ENCODE peak calls at places on chromosomes 3 and 15, in ten cellular contexts. One of them, this sample, is unnamed.

GRCh38 chr15:96849501-96849900 is 519.0 kb downstream of the NR2F2 start:
- DNase-seq in tibial nerve: no peak
- DNase-seq in Caco-2: no peak
- DNase-seq in LHCN-M2: peak
- DNase-seq in ovary: no peak
- DNase-seq in germinal center: no peak
- DNase-seq in SJSA1: no peak
- DNase-seq in T-helper 2 cell: no peak
- DNase-seq in CD8-positive, alpha-beta T cell: no peak
- DNase-seq in activated naive CD4-positive, alpha-beta T cell: no peak
- DNase-seq in this sample: peak

GRCh38 chr3:24110051-24110450 is 165.0 kb downstream of the NR1D2 start:
- DNase-seq in LHCN-M2: no peak
- DNase-seq in Caco-2: no peak
- DNase-seq in SJSA1: no peak
- DNase-seq in tibial nerve: no peak
- DNase-seq in activated naive CD4-positive, alpha-beta T cell: no peak
- DNase-seq in CD8-positive, alpha-beta T cell: no peak
- DNase-seq in ovary: no peak
- DNase-seq in germinal center: no peak
- DNase-seq in T-helper 2 cell: no peak
- DNase-seq in this sample: no peak

GRCh38 chr3:15438988-15439387 is 11.6 kb downstream of the EAF1 start:
- DNase-seq in germinal center: no peak
- DNase-seq in LHCN-M2: no peak
- DNase-seq in T-helper 2 cell: no peak
- DNase-seq in tibial nerve: no peak
- DNase-seq in SJSA1: no peak
- DNase-seq in ovary: no peak
- DNase-seq in CD8-positive, alpha-beta T cell: no peak
- DNase-seq in activated naive CD4-positive, alpha-beta T cell: no peak
- DNase-seq in Caco-2: no peak
- DNase-seq in this sample: peak

GRCh38 chr3:18745472-18745871 is 320.3 kb upstream of the SATB1 start:
- DNase-seq in CD8-positive, alpha-beta T cell: no peak
- DNase-seq in LHCN-M2: no peak
- DNase-seq in T-helper 2 cell: no peak
- DNase-seq in SJSA1: no peak
- DNase-seq in activated naive CD4-positive, alpha-beta T cell: no peak
- DNase-seq in germinal center: no peak
- DNase-seq in Caco-2: no peak
- DNase-seq in ovary: no peak
- DNase-seq in tibial nerve: peak
- DNase-seq in this sample: no peak

GRCh38 chr15:64731012-64731806 is 44.2 kb downstream of the RBPMS2 start:
- DNase-seq in LHCN-M2: peak
- DNase-seq in germinal center: peak
- DNase-seq in T-helper 2 cell: peak
- DNase-seq in tibial nerve: peak
- DNase-seq in SJSA1: peak
- DNase-seq in ovary: peak
- DNase-seq in CD8-positive, alpha-beta T cell: peak
- DNase-seq in Caco-2: peak
- DNase-seq in activated naive CD4-positive, alpha-beta T cell: peak
- DNase-seq in this sample: peak

GRCh38 chr3:31790516-31791148 is 190.4 kb downstream of the OSBPL10 start:
- DNase-seq in T-helper 2 cell: no peak
- DNase-seq in ovary: no peak
- DNase-seq in LHCN-M2: no peak
- DNase-seq in tibial nerve: no peak
- DNase-seq in SJSA1: no peak
- DNase-seq in CD8-positive, alpha-beta T cell: no peak
- DNase-seq in activated naive CD4-positive, alpha-beta T cell: no peak
- DNase-seq in germinal center: no peak
- DNase-seq in Caco-2: no peak
- DNase-seq in this sample: no peak

GRCh38 chr15:36831125-36831914 is 251.9 kb downstream of the CDIN1 start:
- DNase-seq in ovary: no peak
- DNase-seq in SJSA1: no peak
- DNase-seq in tibial nerve: no peak
- DNase-seq in T-helper 2 cell: no peak
- DNase-seq in CD8-positive, alpha-beta T cell: no peak
- DNase-seq in activated naive CD4-positive, alpha-beta T cell: no peak
- DNase-seq in Caco-2: no peak
- DNase-seq in LHCN-M2: peak
- DNase-seq in germinal center: no peak
- DNase-seq in this sample: peak

GRCh38 chr15:47870300-47870955 is 153.1 kb downstream of the SEMA6D start:
- DNase-seq in germinal center: no peak
- DNase-seq in ovary: no peak
- DNase-seq in CD8-positive, alpha-beta T cell: no peak
- DNase-seq in tibial nerve: no peak
- DNase-seq in SJSA1: no peak
- DNase-seq in Caco-2: no peak
- DNase-seq in T-helper 2 cell: no peak
- DNase-seq in activated naive CD4-positive, alpha-beta T cell: no peak
- DNase-seq in LHCN-M2: no peak
- DNase-seq in this sample: no peak

GRCh38 chr3:153614131-153614530 is 452.1 kb downstream of the RAP2B start:
- DNase-seq in LHCN-M2: no peak
- DNase-seq in Caco-2: no peak
- DNase-seq in SJSA1: no peak
- DNase-seq in germinal center: no peak
- DNase-seq in tibial nerve: no peak
- DNase-seq in ovary: no peak
- DNase-seq in T-helper 2 cell: no peak
- DNase-seq in activated naive CD4-positive, alpha-beta T cell: no peak
- DNase-seq in CD8-positive, alpha-beta T cell: no peak
- DNase-seq in this sample: no peak

GRCh38 chr3:163722421-163722820 is 1355.9 kb downstream of the SI start:
- DNase-seq in tibial nerve: no peak
- DNase-seq in germinal center: no peak
- DNase-seq in T-helper 2 cell: no peak
- DNase-seq in LHCN-M2: no peak
- DNase-seq in Caco-2: no peak
- DNase-seq in activated naive CD4-positive, alpha-beta T cell: no peak
- DNase-seq in SJSA1: no peak
- DNase-seq in CD8-positive, alpha-beta T cell: no peak
- DNase-seq in ovary: no peak
- DNase-seq in this sample: no peak

GRCh38 chr3:55567615-55568014 is 80.5 kb upstream of the WNT5A start:
- DNase-seq in LHCN-M2: no peak
- DNase-seq in germinal center: no peak
- DNase-seq in SJSA1: no peak
- DNase-seq in ovary: no peak
- DNase-seq in CD8-positive, alpha-beta T cell: no peak
- DNase-seq in tibial nerve: no peak
- DNase-seq in activated naive CD4-positive, alpha-beta T cell: no peak
- DNase-seq in T-helper 2 cell: no peak
- DNase-seq in Caco-2: no peak
- DNase-seq in this sample: peak

This sample was measured in RPMI7951.